ENCODE peak calls at places on chromosomes 5 and 9, in four cellular contexts. G is RCC 7860, I is NCI-H2171 treated with DMSO at 0.1 percent for 48 hours, T is activated T-helper 1 cell treated with Interleukin-2 at 50 U/mL for 16 hours. C is an unnamed sample.

GRCh38 chr9:34127035-34127948 is 794 bp upstream of the DCAF12 start:
- DNase-seq in G (no peak), I (no peak), T (no peak), C (no peak)

GRCh38 chr5:154740483-154740882 is 14.7 kb upstream of the LARP1 start:
- DNase-seq in G (no peak), I (no peak), T (no peak), C (no peak)

GRCh38 chr9:127815512-127816361 is 13.1 kb downstream of the FPGS start:
- DNase-seq in G (no peak), I (no peak), T (no peak), C (no peak)

GRCh38 chr9:33164138-33164809 is 2.9 kb downstream of the B4GALT1 start:
- DNase-seq in G (no peak), I (no peak), T (no peak), C (no peak)

GRCh38 chr5:169666365-169666764 is 29.3 kb downstream of the DOCK2 start:
- DNase-seq in G (no peak), I (no peak), T (no peak), C (no peak)

GRCh38 chr9:113375057-113376023 is 1.4 kb downstream of the HDHD3 start:
- DNase-seq in G (no peak), I (no peak), T (no peak), C (no peak)

GRCh38 chr5:136511046-136511445 is 145.7 kb upstream of the TRPC7 start:
- DNase-seq in G (no peak), I (no peak), T (no peak), C (no peak)

GRCh38 chr5:67537439-67538342 is 341.1 kb upstream of the CD180 start:
- DNase-seq in G (no peak), I (no peak), T (no peak), C (no peak)

GRCh38 chr5:125176005-125176390 is 429.6 kb upstream of the ZNF608 start:
- DNase-seq in G (no peak), I (peak; percentile 2), T (no peak), C (no peak)

GRCh38 chr5:43007911-43008368 is 32.2 kb downstream of the ANXA2R start:
- DNase-seq in G (peak; percentile 75), I (peak; percentile 94), T (peak; percentile 74), C (peak; percentile 75)

GRCh38 chr5:97162045-97162444 is 19.6 kb upstream of the LIX1 start:
- DNase-seq in G (peak; percentile 4), I (peak; percentile 60), T (no peak), C (peak; percentile 7)

GRCh38 chr5:60649288-60649917 is 50.6 kb downstream of the DEPDC1B start:
- DNase-seq in G (no peak), I (peak; percentile 7), T (no peak), C (no peak)

GRCh38 chr9:77839459-77840140 is 191.5 kb upstream of the GNA14 start:
- DNase-seq in G (peak; percentile 61), I (no peak), T (no peak), C (no peak)

GRCh38 chr5:112097768-112098167 is 321.3 kb downstream of the EPB41L4A start:
- DNase-seq in G (no peak), I (no peak), T (no peak), C (no peak)

GRCh38 chr9:13750061-13750460 is 470.6 kb upstream of the MPDZ start:
- DNase-seq in G (peak; percentile 92), I (no peak), T (no peak), C (no peak)

GRCh38 chr5:114335391-114335790 is 26.5 kb upstream of the KCNN2 start:
- DNase-seq in G (no peak), I (no peak), T (no peak), C (no peak)

GRCh38 chr5:105392122-105392709 is 1829.6 kb upstream of the NUDT12 start:
- DNase-seq in G (no peak), I (no peak), T (no peak), C (no peak)

GRCh38 chr9:70429899-70430298 is 15.4 kb upstream of the KLF9 start:
- DNase-seq in G (no peak), I (no peak), T (no peak), C (no peak)

GRCh38 chr5:42930934-42931333 is 109.2 kb downstream of the ANXA2R start:
- DNase-seq in G (no peak), I (no peak), T (no peak), C (no peak)

GRCh38 chr5:144276034-144276822 is 105.6 kb downstream of the KCTD16 start:
- DNase-seq in G (no peak), I (no peak), T (no peak), C (no peak)

GRCh38 chr9:136431782-136432350 is 7.8 kb downstream of the INPP5E start:
- DNase-seq in G (no peak), I (no peak), T (no peak), C (no peak)

GRCh38 chr5:43601454-43602260 is 1.3 kb upstream of the NNT start:
- DNase-seq in G (peak; percentile 65), I (no peak), T (no peak), C (no peak)

GRCh38 chr5:132094393-132095076 is 20.9 kb downstream of the CSF2 start:
- DNase-seq in G (peak; percentile 100), I (no peak), T (no peak), C (no peak)

GRCh38 chr5:14440598-14441401 is 140.8 kb upstream of the OTULINL start:
- DNase-seq in G (no peak), I (peak; percentile 93), T (no peak), C (no peak)

GRCh38 chr5:126656397-126657007 is 55.8 kb downstream of the PHAX start:
- DNase-seq in G (peak; percentile 42), I (peak; percentile 23), T (no peak), C (no peak)

GRCh38 chr9:107176701-107177100 is 106.4 kb upstream of the RAD23B start:
- DNase-seq in G (no peak), I (peak; percentile 96), T (no peak), C (no peak)

GRCh38 chr5:151448038-151448985 is 909 bp downstream of the SLC36A1 start:
- DNase-seq in G (no peak), I (peak; percentile 14), T (no peak), C (no peak)

GRCh38 chr5:146024034-146024433 is 81.3 kb downstream of the PLAC8L1 start:
- DNase-seq in G (no peak), I (no peak), T (no peak), C (no peak)

GRCh38 chr5:4116834-4117233 is 521.2 kb downstream of the IRX1 start:
- DNase-seq in G (peak; percentile 18), I (no peak), T (no peak), C (no peak)

GRCh38 chr5:65907138-65907537 is 19.2 kb upstream of the ERBIN start:
- DNase-seq in G (no peak), I (no peak), T (no peak), C (no peak)

GRCh38 chr5:129172561-129172960 is 78.0 kb downstream of the ISOC1 start:
- DNase-seq in G (no peak), I (no peak), T (no peak), C (no peak)

GRCh38 chr5:169801324-169801777 is 164.3 kb downstream of the DOCK2 start:
- DNase-seq in G (peak; percentile 51), I (no peak), T (no peak), C (no peak)

GRCh38 chr5:102955463-102955862 is 164.5 kb downstream of the GIN1 start:
- DNase-seq in G (no peak), I (no peak), T (no peak), C (no peak)

GRCh38 chr5:100520348-100520747 is 14.8 kb upstream of the FAM174A start:
- DNase-seq in G (no peak), I (no peak), T (no peak), C (no peak)

GRCh38 chr5:100864931-100865330 is 38.2 kb downstream of the ST8SIA4 start:
- DNase-seq in G (no peak), I (no peak), T (no peak), C (no peak)

C was measured in T-helper 22 cell.